ENCODE peak calls at places on chromosome X, in five cellular contexts. H is esophagus squamous epithelium, B is ovary, A is neural progenitor cell, O is psoas muscle. V is an unnamed sample.

GRCh38 chrX:129925305-129926092 is 19.5 kb downstream of the UTP14A start:
- DNase-seq in H (no peak), B (peak), A (peak), O (peak), V (no peak)

GRCh38 chrX:120036704-120037103 is 40.8 kb downstream of the RHOXF2B start:
- DNase-seq in H (no peak), B (no peak), A (no peak), O (no peak), V (no peak)

GRCh38 chrX:19697416-19697815 is 182.1 kb upstream of the MAP3K15 start:
- DNase-seq in H (no peak), B (no peak), A (no peak), O (no peak), V (no peak)

GRCh38 chrX:72169008-72169728 is 12.4 kb upstream of the PIN4 start:
- DNase-seq in H (no peak), B (no peak), A (no peak), O (no peak), V (no peak)

GRCh38 chrX:63281465-63281864 is 69.7 kb downstream of the SPIN4 start:
- DNase-seq in H (no peak), B (no peak), A (no peak), O (no peak), V (no peak)

GRCh38 chrX:153465691-153466380 is 4.5 kb downstream of the HAUS7 start:
- DNase-seq in H (no peak), B (no peak), A (no peak), O (no peak), V (no peak)

GRCh38 chrX:79592259-79592658 is 225.1 kb upstream of the ITM2A start:
- DNase-seq in H (no peak), B (no peak), A (no peak), O (no peak), V (no peak)

GRCh38 chrX:41863343-41864203 is 59.8 kb downstream of the CASK start:
- DNase-seq in H (no peak), B (no peak), A (no peak), O (no peak), V (no peak)

GRCh38 chrX:70444326-70445196 is at the start of gene DLG3:
- DNase-seq in H (no peak), B (no peak), A (peak), O (no peak), V (no peak)

GRCh38 chrX:15343075-15343476 is 7.8 kb upstream of the PIGA start:
- DNase-seq in H (no peak), B (no peak), A (no peak), O (no peak), V (no peak)

DNA sequence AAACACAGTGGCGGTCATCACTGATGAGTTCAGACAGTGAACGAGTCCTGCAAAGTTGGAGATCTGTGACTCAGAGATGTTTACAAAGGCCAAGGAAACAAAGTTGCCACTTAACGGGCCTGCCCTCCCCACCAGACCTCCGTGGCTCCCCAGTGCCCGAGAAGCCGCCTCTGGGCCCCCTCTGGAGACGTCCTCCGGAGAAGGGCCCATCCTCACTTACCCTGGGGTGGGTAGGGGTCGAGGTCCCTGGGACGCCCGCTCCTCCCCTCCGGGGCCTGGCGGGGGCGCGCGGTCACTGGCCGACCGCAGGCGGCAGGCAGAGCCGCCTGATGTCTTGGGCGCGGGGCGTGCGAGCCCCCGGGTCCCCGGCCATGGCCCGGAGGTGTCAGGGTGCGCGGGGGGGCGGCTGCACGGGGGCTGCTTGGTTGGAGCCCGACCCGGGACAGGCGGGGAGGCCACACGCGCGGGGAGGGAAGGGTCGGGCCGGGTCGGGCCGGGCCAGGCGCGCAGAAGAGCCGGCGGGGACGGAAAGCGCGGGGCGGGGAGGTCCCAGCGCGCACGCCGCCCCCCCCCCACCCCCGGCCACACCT is 590 bp downstream of the DHRSX start:
- DNase-seq in H (no peak), B (peak), A (peak), O (peak), V (no peak)
- TF ChIP-seq CTCF in H (no peak), B (no peak), A (peak), O (no peak), V (peak)

GRCh38 chrX:17596546-17597205 is 140.6 kb upstream of the SCML1 start:
- DNase-seq in H (no peak), B (no peak), A (no peak), O (no peak), V (no peak)

GRCh38 chrX:17601816-17602215 is 135.5 kb upstream of the SCML1 start:
- DNase-seq in H (no peak), B (no peak), A (no peak), O (no peak), V (no peak)

GRCh38 chrX:17595456-17596035 is 141.7 kb upstream of the SCML1 start:
- DNase-seq in H (no peak), B (no peak), A (no peak), O (no peak), V (no peak)

GRCh38 chrX:17596051-17596450 is 141.2 kb upstream of the SCML1 start:
- DNase-seq in H (no peak), B (no peak), A (no peak), O (no peak), V (no peak)

DNA sequence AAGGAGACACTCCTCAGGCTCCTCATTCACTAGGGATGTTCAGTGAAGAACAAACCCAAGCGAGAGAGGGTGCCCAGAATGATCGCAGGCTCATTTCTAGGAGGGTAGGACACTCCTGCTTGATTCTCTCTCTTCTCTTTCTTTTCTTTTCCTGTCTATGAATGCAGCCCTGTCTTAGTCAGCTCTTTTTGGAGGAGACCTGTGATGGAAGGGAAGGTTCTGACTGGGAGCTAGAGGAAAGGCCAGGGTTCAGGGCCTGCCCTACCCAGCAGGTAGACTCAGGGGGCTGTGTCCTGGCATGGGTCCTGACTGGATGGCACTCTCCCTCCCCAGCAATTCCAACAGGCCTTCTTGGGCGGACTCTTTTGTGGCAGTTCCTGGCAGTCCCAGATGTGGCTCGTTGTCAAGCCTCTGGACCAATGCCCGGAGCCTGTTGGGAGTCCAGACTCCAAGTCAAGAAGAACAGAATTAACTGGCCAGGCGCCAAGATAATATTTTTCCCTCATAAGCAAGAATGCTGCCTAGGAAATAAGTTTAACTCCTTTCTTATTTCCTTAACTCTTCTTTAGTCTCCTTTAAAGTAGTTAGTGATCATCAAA is 139.4 kb upstream of the SCML1 start:
- DNase-seq in H (no peak), B (peak), A (no peak), O (peak), V (no peak)
- TF ChIP-seq CTCF in H (no peak), B (no peak), A (no peak), O (no peak), V (no peak)

GRCh38 chrX:24055043-24055356 is 244 bp downstream of the EIF2S3 start:
- DNase-seq in H (no peak), B (no peak), A (no peak), O (no peak), V (no peak)
- TF ChIP-seq CTCF in H (no peak), B (no peak), A (no peak), O (no peak), V (no peak)

DNA sequence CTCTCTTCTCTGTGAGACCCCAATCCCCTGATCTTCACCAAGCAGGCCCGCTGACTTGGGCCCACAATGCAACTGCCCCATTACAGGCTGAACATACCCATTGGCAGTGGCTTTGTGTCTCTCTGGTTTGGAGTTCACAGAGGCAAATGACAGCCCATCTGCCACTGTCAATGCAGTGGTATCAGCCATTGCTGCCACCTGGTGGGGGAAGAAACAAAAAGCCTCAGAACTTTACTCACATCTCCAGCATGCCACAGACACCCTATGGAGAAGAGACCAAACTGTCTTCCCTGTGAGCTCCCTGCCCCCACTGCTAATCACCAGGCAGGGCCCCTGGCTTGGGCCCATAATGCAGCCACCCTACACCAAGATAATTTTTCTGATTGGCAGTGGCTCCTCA is 729.3 kb upstream of the ACTRT1 start:
- DNase-seq in H (no peak), B (no peak), A (peak), O (no peak), V (no peak)
- TF ChIP-seq CTCF in H (no peak), B (no peak), A (peak), O (peak), V (no peak)

DNA sequence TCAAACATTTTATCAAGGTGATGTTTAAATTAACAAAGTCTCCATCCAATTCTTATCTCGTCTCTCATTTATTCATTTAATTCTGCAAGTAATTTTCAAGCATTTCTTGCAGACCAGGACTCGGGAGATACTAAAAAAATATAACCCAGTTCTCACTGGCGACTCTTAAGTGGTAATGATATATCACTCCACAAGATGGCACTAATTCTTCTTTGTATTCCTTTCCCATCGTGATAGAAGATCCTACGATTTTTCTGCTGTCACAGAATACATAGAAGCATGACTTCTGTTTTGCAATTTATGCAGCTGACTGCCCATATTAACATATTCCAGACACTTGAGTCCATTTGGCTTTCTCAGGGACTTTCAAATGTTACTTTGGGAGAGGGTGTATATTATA is 64.0 kb upstream of the FGF13 start:
- DNase-seq in H (no peak), B (no peak), A (peak), O (no peak), V (no peak)
- TF ChIP-seq CTCF in H (peak), B (no peak), A (peak), O (peak), V (no peak)

GRCh38 chrX:18616688-18617087 is 55.2 kb downstream of the RS1 start:
- DNase-seq in H (no peak), B (no peak), A (no peak), O (no peak), V (no peak)

GRCh38 chrX:18619288-18619687 is 52.6 kb downstream of the RS1 start:
- DNase-seq in H (no peak), B (no peak), A (no peak), O (no peak), V (no peak)

GRCh38 chrX:18617351-18617750 is 54.6 kb downstream of the RS1 start:
- DNase-seq in H (no peak), B (no peak), A (peak), O (no peak), V (peak)

GRCh38 chrX:18624599-18624998 is 47.3 kb downstream of the RS1 start:
- DNase-seq in H (no peak), B (no peak), A (no peak), O (no peak), V (no peak)

GRCh38 chrX:18620349-18620748 is 51.6 kb downstream of the RS1 start:
- DNase-seq in H (no peak), B (no peak), A (peak), O (no peak), V (no peak)
- TF ChIP-seq CTCF in H (no peak), B (no peak), A (no peak), O (no peak), V (no peak)

DNA sequence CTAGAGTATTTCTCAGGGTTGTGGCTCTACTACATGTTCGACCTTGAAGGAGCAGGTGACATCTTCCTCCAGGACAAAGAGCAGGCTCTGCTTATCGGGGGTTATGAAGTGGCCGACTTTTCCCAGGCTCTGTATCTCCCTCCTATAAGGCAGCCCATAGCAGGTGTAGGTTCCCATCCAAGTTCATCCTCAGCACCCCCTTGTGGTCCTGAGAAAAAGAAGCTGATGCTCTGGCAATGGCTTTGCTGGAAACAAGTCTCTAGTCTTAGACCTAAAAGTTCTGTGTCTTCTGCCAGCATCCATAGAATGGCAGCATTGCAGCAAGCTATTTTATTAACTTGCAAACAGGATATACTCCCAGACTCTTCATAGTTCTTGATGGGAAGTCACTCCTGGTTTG is 836.6 kb upstream of the PRKX start:
- DNase-seq in H (no peak), B (no peak), A (no peak), O (no peak), V (no peak)
- TF ChIP-seq CTCF in H (no peak), B (no peak), A (peak), O (no peak), V (no peak)

DNA sequence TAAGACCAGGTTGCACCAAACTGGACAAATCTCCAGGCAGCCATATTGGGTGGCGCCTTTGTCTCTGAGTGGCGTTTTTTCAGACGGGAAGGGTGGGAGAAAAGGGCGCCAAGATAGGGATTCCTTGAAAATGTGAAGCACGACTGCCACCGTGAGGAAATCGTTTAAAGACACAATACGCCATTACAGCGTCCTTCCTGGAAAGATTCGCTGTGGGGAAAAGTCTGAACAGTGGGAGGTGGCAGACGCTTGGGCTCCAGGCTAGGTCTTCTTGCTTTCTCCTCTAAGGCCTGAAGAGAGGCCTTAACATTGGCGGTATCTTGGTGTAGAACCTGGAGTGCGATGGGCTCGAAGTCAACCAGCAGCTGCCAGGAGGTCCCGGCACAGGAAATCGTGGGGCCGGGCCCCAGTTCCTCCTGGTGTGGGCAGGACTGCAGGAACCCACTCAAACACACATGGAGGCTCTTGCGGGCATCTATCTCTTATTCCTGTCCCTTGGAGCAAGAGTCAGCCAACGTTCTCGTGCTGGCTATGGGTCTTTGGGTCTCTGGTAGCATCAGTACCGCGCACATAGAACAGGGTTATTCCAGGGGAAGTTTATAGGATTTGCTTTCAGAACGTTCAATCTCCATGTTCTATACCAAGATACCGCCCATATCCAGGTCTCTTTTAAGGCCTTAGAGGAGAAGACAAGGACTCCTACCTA is 208.8 kb downstream of the OR13H1 start:
- DNase-seq in H (peak), B (peak), A (no peak), O (peak), V (no peak)
- TF ChIP-seq CTCF in H (no peak), B (peak), A (no peak), O (peak), V (no peak)

GRCh38 chrX:110125435-110125834 is 122.5 kb downstream of the TMEM164 start:
- DNase-seq in H (no peak), B (no peak), A (peak), O (no peak), V (no peak)
- TF ChIP-seq CTCF in H (no peak), B (no peak), A (peak), O (peak), V (peak)